ENCODE peak calls at places on chromosomes 2 and 18, in six cellular contexts. S, V, D, J, G and C are unnamed samples.

GRCh38 chr18:14935210-14935609 is 187.2 kb downstream of the ANKRD30B start:
- DNase-seq in V (no peak), G (no peak), J (no peak), D (no peak), S (no peak), C (no peak)

GRCh38 chr2:19648583-19648982 is 253.2 kb downstream of the TTC32 start:
- DNase-seq in G (peak), J (no peak), V (no peak), S (no peak), D (no peak), C (no peak)

GRCh38 chr2:222318026-222318711 is 19.4 kb upstream of the PAX3 start:
- DNase-seq in S (peak), J (peak), D (peak), V (peak), G (peak), C (peak)

GRCh38 chr2:110674620-110675555 is 3.0 kb downstream of the BUB1 start:
- DNase-seq in V (peak), G (peak), D (no peak), S (no peak), J (no peak), C (peak)

GRCh38 chr2:142165790-142166189 is 35.0 kb upstream of the LRP1B start:
- DNase-seq in S (peak), G (peak), J (no peak), D (peak), V (peak), C (peak)

GRCh38 chr2:170425291-170425751 is 247.4 kb downstream of the MYO3B start:
- DNase-seq in D (no peak), J (no peak), G (no peak), V (no peak), S (no peak), C (no peak)

GRCh38 chr18:63451774-63452173 is 25.0 kb upstream of the SERPINB5 start:
- DNase-seq in G (no peak), V (peak), S (no peak), J (no peak), D (no peak), C (no peak)

GRCh38 chr2:236614566-236614965 is 44.9 kb downstream of the ACKR3 start:
- DNase-seq in G (no peak), D (no peak), J (no peak), V (no peak), S (no peak), C (no peak)

GRCh38 chr2:85888020-85888744 is 608 bp downstream of the ST3GAL5 start:
- DNase-seq in G (no peak), J (no peak), D (peak), V (peak), S (peak), C (peak)

GRCh38 chr18:79628416-79629248 is 51.0 kb upstream of the CTDP1 start:
- DNase-seq in J (no peak), V (no peak), G (no peak), S (no peak), D (no peak), C (no peak)

GRCh38 chr2:72128843-72129227 is 18.8 kb downstream of the CYP26B1 start:
- DNase-seq in S (no peak), D (no peak), V (no peak), G (no peak), J (no peak), C (no peak)

GRCh38 chr2:74516070-74516633 is 1.9 kb downstream of the TLX2 start:
- DNase-seq in D (peak), G (no peak), J (no peak), S (no peak), V (peak), C (no peak)

GRCh38 chr2:12202702-12203101 is 456.3 kb downstream of the LPIN1 start:
- DNase-seq in V (no peak), S (no peak), G (peak), J (peak), D (no peak), C (no peak)

GRCh38 chr18:62937065-62937464 is 221.7 kb downstream of the PHLPP1 start:
- DNase-seq in G (no peak), V (no peak), S (no peak), D (no peak), J (no peak), C (no peak)

GRCh38 chr2:38700881-38701458 is 35.1 kb downstream of the GALM start:
- DNase-seq in G (no peak), D (no peak), J (no peak), S (no peak), V (no peak), C (no peak)

GRCh38 chr2:112942654-112943002 is 31.7 kb downstream of the IL37 start:
- DNase-seq in D (no peak), G (peak), V (no peak), J (no peak), S (no peak), C (no peak)

GRCh38 chr2:128320609-128321420 is 2.1 kb upstream of the HS6ST1 start:
- DNase-seq in V (no peak), D (no peak), J (no peak), G (no peak), S (no peak), C (no peak)

GRCh38 chr2:174263989-174264388 is 15.7 kb upstream of the OLA1 start:
- DNase-seq in J (no peak), V (peak), G (peak), D (no peak), S (no peak), C (no peak)

GRCh38 chr2:122748552-122749011 is 993.1 kb downstream of the TSN start:
- DNase-seq in G (peak), S (no peak), V (peak), J (no peak), D (no peak), C (no peak)

GRCh38 chr2:146124741-146125140 is 1604.8 kb upstream of the ZEB2 start:
- DNase-seq in S (no peak), G (peak), J (no peak), D (no peak), V (no peak), C (no peak)

GRCh38 chr2:135898234-135898786 is 22.1 kb upstream of the MCM6 start:
- DNase-seq in G (no peak), S (no peak), D (no peak), V (no peak), J (no peak), C (no peak)

GRCh38 chr2:65300134-65300771 is 72.6 kb downstream of the ACTR2 start:
- DNase-seq in D (no peak), V (no peak), G (peak), J (peak), S (no peak), C (no peak)

GRCh38 chr2:212892193-212892592 is 259.2 kb downstream of the IKZF2 start:
- DNase-seq in D (peak), G (peak), S (peak), V (peak), J (no peak), C (peak)

GRCh38 chr2:197057946-197058345 is 131.4 kb upstream of the PGAP1 start:
- DNase-seq in V (peak), J (no peak), D (no peak), G (no peak), S (no peak), C (no peak)

GRCh38 chr2:96839288-96839874 is 4.4 kb downstream of the ANKRD23 start:
- DNase-seq in J (no peak), G (no peak), S (no peak), D (no peak), V (no peak), C (no peak)

GRCh38 chr2:146370821-146371220 is 1474.0 kb upstream of the ACVR2A start:
- DNase-seq in V (no peak), S (no peak), J (no peak), D (no peak), G (peak), C (no peak)

GRCh38 chr2:42872736-42873135 is 80.4 kb upstream of the HAAO start:
- DNase-seq in V (peak), D (no peak), G (no peak), J (no peak), S (no peak), C (no peak)

GRCh38 chr2:236351966-236352525 is 87.8 kb upstream of the ASB18 start:
- DNase-seq in G (no peak), J (no peak), S (no peak), D (no peak), V (no peak), C (no peak)

GRCh38 chr18:67408240-67408639 is 108.3 kb downstream of the DSEL start:
- DNase-seq in G (peak), S (no peak), D (no peak), J (no peak), V (peak), C (no peak)

GRCh38 chr2:68721482-68722071 is 13.0 kb upstream of the ARHGAP25 start:
- DNase-seq in V (no peak), J (no peak), S (no peak), G (no peak), D (no peak), C (no peak)

GRCh38 chr2:157254041-157254440 is 3.5 kb upstream of the GALNT5 start:
- DNase-seq in S (no peak), V (no peak), G (no peak), D (no peak), J (no peak), C (no peak)

GRCh38 chr2:239939736-239940483 is 85.2 kb downstream of the NDUFA10 start:
- DNase-seq in V (no peak), J (peak), D (no peak), G (no peak), S (no peak), C (no peak)

GRCh38 chr2:9703701-9704221 is 73.0 kb upstream of the YWHAQ start:
- DNase-seq in J (no peak), S (no peak), G (peak), V (peak), D (no peak), C (peak)

GRCh38 chr2:142725386-142725785 is 152.1 kb upstream of the KYNU start:
- DNase-seq in J (no peak), S (no peak), V (no peak), D (no peak), G (no peak), C (no peak)

GRCh38 chr2:235854276-235854675 is 313.9 kb downstream of the GBX2 start:
- DNase-seq in V (no peak), J (no peak), D (no peak), G (no peak), S (no peak), C (no peak)

GRCh38 chr18:21335927-21336488 is 94.0 kb downstream of the GREB1L start:
- DNase-seq in S (no peak), J (no peak), G (no peak), D (no peak), V (no peak), C (no peak)

GRCh38 chr18:35688757-35689156 is 107.2 kb downstream of the GALNT1 start:
- DNase-seq in S (no peak), D (no peak), J (no peak), G (no peak), V (no peak), C (no peak)

GRCh38 chr2:113901943-113902342 is 12.1 kb downstream of the ACTR3 start:
- DNase-seq in S (no peak), V (no peak), D (no peak), J (no peak), G (no peak), C (no peak)